ENCODE peak calls at places on chromosome 1, in seven cellular contexts. I is IMR-90, K is DND-41, F is tibial nerve, C is stomach, G is astrocyte of the cerebellum, H is uterus. X is an unnamed sample.

GRCh38 chr1:64470670-64471217 is 815 bp downstream of the CACHD1 start:
- DNase-seq in I (no peak), K (no peak), F (no peak), C (peak), G (no peak), H (peak), X (peak)

GRCh38 chr1:159161001-159161718 is 10.3 kb upstream of the CADM3 start:
- DNase-seq in I (peak), K (peak), F (peak), C (peak), G (peak), H (peak), X (peak)

GRCh38 chr1:245856944-245857531 is 650.0 kb downstream of the SMYD3 start:
- DNase-seq in I (peak), K (no peak), F (no peak), C (no peak), G (peak), H (no peak), X (no peak)

GRCh38 chr1:218969021-218969420 is 204.7 kb upstream of the LYPLAL1 start:
- DNase-seq in I (no peak), K (no peak), F (no peak), C (no peak), G (peak), H (no peak), X (no peak)

GRCh38 chr1:221394011-221394544 is 347.8 kb downstream of the DUSP10 start:
- DNase-seq in I (peak), K (no peak), F (no peak), C (no peak), G (peak), H (peak), X (peak)

GRCh38 chr1:3349161-3349967 is 105.1 kb upstream of the ARHGEF16 start:
- DNase-seq in I (no peak), K (no peak), F (no peak), C (peak), G (no peak), H (no peak), X (no peak)

GRCh38 chr1:87404306-87404705 is 75.6 kb downstream of the LMO4 start:
- DNase-seq in I (no peak), K (peak), F (no peak), C (no peak), G (no peak), H (no peak), X (no peak)

GRCh38 chr1:162349635-162350330 is 26.9 kb downstream of the SPATA46 start:
- DNase-seq in I (peak), K (no peak), F (no peak), C (no peak), G (peak), H (no peak), X (no peak)

GRCh38 chr1:164821648-164822047 is 262.7 kb downstream of the PBX1 start:
- DNase-seq in I (no peak), K (no peak), F (no peak), C (no peak), G (no peak), H (no peak), X (no peak)

GRCh38 chr1:77405186-77405585 is 123.4 kb downstream of the AK5 start:
- DNase-seq in I (no peak), K (no peak), F (no peak), C (no peak), G (no peak), H (no peak), X (no peak)

GRCh38 chr1:226466301-226466700 is 58.4 kb upstream of the PARP1 start:
- DNase-seq in I (no peak), K (no peak), F (no peak), C (no peak), G (no peak), H (no peak), X (no peak)

GRCh38 chr1:33420870-33421775 is 9.8 kb downstream of the PHC2 start:
- DNase-seq in I (peak), K (no peak), F (no peak), C (no peak), G (no peak), H (no peak), X (no peak)

GRCh38 chr1:145999321-146000024 is 3.1 kb upstream of the TXNIP start:
- DNase-seq in I (no peak), K (peak), F (no peak), C (peak), G (no peak), H (peak), X (no peak)

GRCh38 chr1:204130989-204131892 is 20.6 kb downstream of the ETNK2 start:
- DNase-seq in I (peak), K (no peak), F (no peak), C (no peak), G (peak), H (peak), X (peak)

GRCh38 chr1:60223370-60223652 is 149.7 kb upstream of the C1orf87 start:
- DNase-seq in I (no peak), K (no peak), F (no peak), C (no peak), G (no peak), H (no peak), X (no peak)

GRCh38 chr1:226365831-226366231 is 42.1 kb downstream of the PARP1 start:
- DNase-seq in I (peak), K (no peak), F (no peak), C (no peak), G (peak), H (no peak), X (no peak)

GRCh38 chr1:188988589-188988988 is 1489.1 kb downstream of the BRINP3 start:
- DNase-seq in I (peak), K (no peak), F (no peak), C (no peak), G (no peak), H (no peak), X (no peak)

GRCh38 chr1:108644984-108645383 is 15.9 kb downstream of the HENMT1 start:
- DNase-seq in I (no peak), K (peak), F (no peak), C (peak), G (no peak), H (no peak), X (no peak)

GRCh38 chr1:12600880-12601633 is 17.0 kb downstream of the DHRS3 start:
- DNase-seq in I (no peak), K (peak), F (no peak), C (peak), G (no peak), H (no peak), X (no peak)

GRCh38 chr1:6330410-6330827 is 63.1 kb downstream of the ACOT7 start:
- DNase-seq in I (peak), K (no peak), F (no peak), C (no peak), G (peak), H (no peak), X (no peak)

GRCh38 chr1:67053535-67053784 is 488 bp downstream of the SLC35D1 start:
- DNase-seq in I (no peak), K (peak), F (no peak), C (peak), G (no peak), H (no peak), X (peak)

GRCh38 chr1:110561631-110562030 is 42.7 kb upstream of the KCNA10 start:
- DNase-seq in I (no peak), K (no peak), F (no peak), C (no peak), G (no peak), H (no peak), X (no peak)

DNA sequence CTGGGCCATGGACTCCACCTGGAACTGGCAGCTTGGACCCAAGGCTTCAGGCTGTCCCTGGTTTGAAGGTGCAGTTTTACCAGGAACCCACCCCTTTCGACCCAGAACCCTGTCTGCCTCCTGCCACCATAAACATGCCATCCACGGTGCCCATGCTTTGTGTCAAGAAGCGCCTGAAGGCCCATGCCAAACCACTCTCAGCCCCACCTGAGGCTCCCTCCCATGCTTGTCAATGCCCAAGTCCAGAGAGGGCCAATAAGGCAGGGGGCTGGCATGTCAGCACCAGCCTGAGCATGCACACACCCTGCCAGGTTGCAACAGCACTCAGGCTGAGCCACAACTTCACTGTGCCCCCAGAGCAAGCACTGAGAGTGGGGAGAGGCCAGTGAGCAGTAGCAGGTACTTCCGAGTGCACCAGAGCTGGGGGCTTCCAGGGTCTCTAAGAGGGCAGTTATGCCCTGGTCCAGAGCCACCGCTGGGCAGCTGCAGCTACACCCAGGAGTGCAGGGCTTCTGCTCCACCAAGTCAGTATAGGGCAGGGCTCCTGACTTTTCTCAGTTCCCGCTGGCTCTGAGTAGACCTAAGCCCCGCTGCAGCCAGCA is 1256.0 kb downstream of the AMY1C start:
- DNase-seq in I (no peak), K (no peak), F (no peak), C (no peak), G (no peak), H (no peak), X (no peak)
- H3K4me3 ChIP-seq in I (no peak), K (no peak), F (no peak), C (no peak), G (no peak), H (no peak), X (no peak)

GRCh38 chr1:194466706-194467105 is 1280.3 kb upstream of the B3GALT2 start:
- DNase-seq in I (no peak), K (no peak), F (no peak), C (no peak), G (no peak), H (no peak), X (no peak)
- TF ChIP-seq CTCF in I (no peak), K (peak), F (no peak), C (no peak), G (peak), H (no peak), X (no peak)

GRCh38 chr1:84164156-84164555 is 20.1 kb downstream of the PRKACB start:
- DNase-seq in I (no peak), K (no peak), F (no peak), C (no peak), G (no peak), H (no peak), X (no peak)

GRCh38 chr1:84165566-84165965 is 21.5 kb downstream of the PRKACB start:
- DNase-seq in I (no peak), K (no peak), F (no peak), C (no peak), G (no peak), H (no peak), X (no peak)

GRCh38 chr1:84163123-84164038 is 19.3 kb downstream of the PRKACB start:
- DNase-seq in I (no peak), K (no peak), F (no peak), C (no peak), G (no peak), H (no peak), X (no peak)

GRCh38 chr1:84166797-84167196 is 22.7 kb downstream of the PRKACB start:
- DNase-seq in I (no peak), K (no peak), F (no peak), C (no peak), G (no peak), H (no peak), X (no peak)

GRCh38 chr1:84164567-84165021 is 20.5 kb downstream of the PRKACB start:
- DNase-seq in I (no peak), K (no peak), F (no peak), C (no peak), G (no peak), H (no peak), X (no peak)
- H3K4me3 ChIP-seq in I (no peak), K (no peak), F (no peak), C (peak), G (peak), H (no peak), X (no peak)

DNA sequence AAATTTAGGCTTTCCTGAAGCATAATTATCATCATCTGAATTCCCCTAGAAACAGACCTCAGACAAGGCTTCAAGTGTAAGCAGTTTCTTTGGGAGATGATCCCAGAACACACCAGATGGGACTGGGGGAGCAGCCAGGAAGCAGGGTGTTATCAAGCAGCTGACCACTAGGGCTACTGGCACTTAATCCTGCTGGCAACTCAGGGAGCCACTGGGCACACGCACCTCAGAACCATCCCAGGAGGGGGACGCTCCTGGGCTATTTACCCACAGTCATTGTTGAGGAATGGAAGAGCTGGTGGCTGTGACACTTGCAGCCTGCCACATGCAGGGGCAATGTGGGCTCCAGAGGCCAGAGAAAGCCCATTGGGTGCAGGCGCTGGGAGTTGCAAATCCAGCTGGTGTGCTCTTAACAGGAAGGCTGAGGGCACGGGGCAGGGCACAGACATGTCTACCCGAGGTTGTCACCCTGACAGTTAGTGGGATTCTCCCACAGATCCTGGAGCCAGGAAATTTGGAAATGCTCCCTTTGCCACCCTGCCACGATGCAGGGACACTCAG is 15.1 kb upstream of the IL22RA1 start:
- DNase-seq in I (no peak), K (no peak), F (no peak), C (no peak), G (no peak), H (no peak), X (no peak)
- TF ChIP-seq CTCF in I (peak), K (no peak), F (no peak), C (no peak), G (peak), H (no peak), X (no peak)

DNA sequence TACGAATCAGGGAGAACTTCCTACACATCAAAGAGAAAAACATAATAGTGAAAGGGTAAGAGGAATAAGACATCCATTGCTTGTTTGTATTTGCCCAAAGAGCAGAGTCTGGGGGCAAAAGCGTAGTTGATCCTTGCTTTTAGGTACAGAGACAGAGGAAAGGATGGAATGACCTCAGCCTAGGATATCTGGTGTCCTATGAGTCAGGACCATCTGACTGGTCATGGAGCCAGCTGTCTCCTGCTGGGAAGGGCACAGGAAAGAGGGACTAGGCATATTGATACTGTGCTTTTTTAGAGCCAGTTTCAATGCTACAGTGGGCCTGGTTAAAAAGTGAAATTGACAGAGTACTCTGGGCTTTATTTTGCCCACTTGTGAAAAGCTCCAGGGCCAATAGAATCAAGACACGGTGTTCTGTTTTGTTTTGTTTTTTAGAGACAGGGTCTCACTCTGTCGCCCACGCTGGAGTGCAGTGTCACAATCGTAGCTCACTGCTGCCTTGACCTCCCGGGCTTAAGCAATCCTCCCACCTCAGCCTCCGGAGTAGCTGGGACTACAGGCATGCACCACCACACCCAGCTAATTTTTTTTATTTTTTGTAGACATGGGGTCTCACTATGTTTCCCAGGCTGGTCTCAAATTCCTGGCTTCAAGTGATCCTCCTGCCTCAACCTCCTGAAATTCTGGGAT is 3.2 kb downstream of the PLEKHO1 start:
- DNase-seq in I (peak), K (no peak), F (no peak), C (no peak), G (no peak), H (peak), X (peak)
- H3K4me3 ChIP-seq in I (no peak), K (peak), F (peak), C (peak), G (no peak), H (peak), X (no peak)

GRCh38 chr1:231734417-231734816 is 107.8 kb downstream of the DISC1 start:
- DNase-seq in I (peak), K (no peak), F (no peak), C (no peak), G (no peak), H (no peak), X (peak)
- TF ChIP-seq CTCF in I (no peak), K (no peak), F (no peak), C (no peak), G (no peak), H (no peak), X (no peak)

GRCh38 chr1:27591622-27592021 is 12.3 kb downstream of the AHDC1 start:
- DNase-seq in I (peak), K (no peak), F (no peak), C (no peak), G (peak), H (no peak), X (no peak)

GRCh38 chr1:27593341-27594326 is 10.3 kb downstream of the AHDC1 start:
- DNase-seq in I (no peak), K (no peak), F (no peak), C (no peak), G (no peak), H (no peak), X (no peak)

GRCh38 chr1:27590917-27591508 is 12.9 kb downstream of the AHDC1 start:
- DNase-seq in I (no peak), K (no peak), F (no peak), C (no peak), G (no peak), H (no peak), X (peak)

GRCh38 chr1:27592191-27592590 is 11.8 kb downstream of the AHDC1 start:
- DNase-seq in I (no peak), K (no peak), F (no peak), C (no peak), G (no peak), H (no peak), X (no peak)

DNA sequence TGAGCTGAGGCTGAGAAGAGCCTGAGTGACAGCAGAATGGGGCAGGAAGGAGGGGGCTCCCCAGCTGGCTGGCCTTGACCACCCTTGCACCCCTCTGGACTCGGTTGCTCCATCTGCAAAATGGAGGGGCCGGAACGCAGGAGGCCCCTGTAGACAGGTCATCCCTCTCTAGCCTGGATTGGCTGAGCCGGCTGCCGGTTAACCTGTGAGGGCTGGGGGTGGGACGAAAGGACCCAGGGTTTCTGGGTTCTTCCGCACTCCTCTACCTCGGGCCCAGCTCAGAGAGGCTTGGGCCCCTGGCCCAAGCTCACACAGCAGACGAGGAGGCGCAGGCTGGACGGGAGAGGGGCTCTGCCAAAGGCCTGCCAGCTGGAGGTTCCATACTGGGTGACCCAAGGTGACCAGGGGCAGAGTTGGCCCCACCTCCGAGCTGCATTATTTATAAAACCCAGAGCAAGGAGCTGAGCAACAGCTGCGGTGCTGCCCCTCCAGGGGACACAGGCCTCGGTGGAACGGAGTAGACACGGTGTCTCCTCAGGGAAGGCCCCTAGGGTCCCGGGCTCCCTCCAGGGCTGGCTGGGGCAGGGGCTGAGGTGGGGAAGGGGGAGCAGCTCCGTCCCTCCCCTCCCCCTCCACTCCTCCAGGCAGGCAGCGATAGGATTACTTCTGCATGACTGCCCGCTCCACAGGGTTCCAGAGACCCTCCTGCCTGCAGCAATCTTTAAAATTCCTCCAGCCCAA is 11.2 kb downstream of the AHDC1 start:
- DNase-seq in I (no peak), K (no peak), F (no peak), C (no peak), G (no peak), H (no peak), X (no peak)
- H3K4me3 ChIP-seq in I (no peak), K (no peak), F (no peak), C (no peak), G (no peak), H (no peak), X (no peak)

DNA sequence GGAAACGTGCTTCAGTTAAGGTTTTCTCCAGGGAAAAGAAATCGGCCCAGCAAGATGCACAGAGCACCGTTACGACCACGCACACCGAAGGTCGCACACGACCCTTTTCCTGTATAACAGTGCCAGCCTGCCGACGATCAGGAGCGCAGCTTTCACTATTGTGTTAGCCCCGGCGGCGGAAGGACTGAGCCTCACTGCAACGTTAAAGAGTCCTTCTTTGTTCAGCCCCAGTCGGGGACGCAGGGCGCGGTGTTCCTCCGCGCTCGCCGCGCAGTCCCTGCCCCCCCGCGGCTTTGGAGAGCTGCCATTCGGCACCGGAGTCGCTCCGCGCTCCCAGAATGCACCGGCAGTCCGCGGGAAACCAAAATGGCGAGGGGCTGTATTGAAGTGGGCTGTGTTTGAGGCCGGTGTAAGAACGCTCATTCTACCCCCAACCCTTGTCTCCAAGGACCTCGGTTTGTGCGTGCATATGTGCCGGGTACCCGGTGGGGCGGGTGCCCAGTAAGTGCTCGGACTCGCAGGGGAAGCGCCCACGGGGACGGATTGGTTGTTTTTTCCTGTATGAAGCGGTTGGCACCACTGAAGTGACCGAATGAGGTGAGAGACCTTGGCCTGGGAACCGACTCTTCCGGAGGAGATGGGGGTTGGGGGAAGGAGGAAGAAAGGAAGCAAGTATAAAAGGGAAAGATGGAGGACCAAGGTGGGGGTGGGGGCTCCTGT is at the start of gene MTF2:
- DNase-seq in I (peak), K (peak), F (peak), C (peak), G (peak), H (peak), X (peak)
- TF ChIP-seq CTCF in I (no peak), K (no peak), F (no peak), C (no peak), G (no peak), H (no peak), X (no peak)